ENCODE peak calls at places on chromosome 22, in eight cellular contexts. M is RWPE2, I is AG08395, V is substantia nigra, C is PC-9, D is NCI-H2081, X is NAMALWA, P is left kidney. F is an unnamed sample.

GRCh38 chr22:37167176-37167980 is 17.7 kb upstream of the IL2RB start:
- DNase-seq in V (no peak), C (no peak), I (no peak), M (peak; percentile 44), P (no peak), D (no peak), X (no peak), F (no peak)

GRCh38 chr22:28674121-28674563 is 5.5 kb downstream of the TTC28 start:
- DNase-seq in C (peak; percentile 17), X (peak; percentile 72), M (no peak), D (no peak), V (no peak), I (peak; percentile 35), P (peak; percentile 9), F (no peak)

GRCh38 chr22:20130739-20131592 is 638 bp upstream of the ZDHHC8 start:
- DNase-seq in I (peak; percentile 91), X (no peak), M (no peak), C (peak; percentile 60), D (peak; percentile 54), P (peak; percentile 92), V (peak; percentile 78), F (peak; percentile 59)

GRCh38 chr22:44582016-44582415 is 84.0 kb upstream of the RTL6 start:
- DNase-seq in D (no peak), C (no peak), I (no peak), X (no peak), P (no peak), M (peak; percentile 47), V (no peak), F (no peak)

GRCh38 chr22:33350961-33351360 is 292.8 kb upstream of the SYN3 start:
- DNase-seq in I (no peak), D (no peak), M (no peak), X (no peak), C (no peak), P (no peak), V (no peak), F (no peak)

GRCh38 chr22:33539902-33540751 is 380.1 kb downstream of the LARGE1 start:
- DNase-seq in V (peak; percentile 8), C (no peak), I (peak; percentile 39), M (no peak), X (no peak), D (no peak), P (peak; percentile 77), F (no peak)

GRCh38 chr22:46364341-46365165 is 29.0 kb downstream of the TRMU start:
- DNase-seq in P (peak; percentile 20), D (no peak), I (no peak), C (no peak), V (no peak), M (peak; percentile 65), X (peak; percentile 22), F (no peak)

GRCh38 chr22:35838849-35839646 is 121.4 kb downstream of the APOL5 start:
- DNase-seq in X (peak; percentile 36), C (peak; percentile 30), D (peak; percentile 48), I (peak; percentile 44), V (no peak), P (peak; percentile 82), M (no peak), F (peak; percentile 28)

GRCh38 chr22:30201970-30202369 is 44.6 kb downstream of the LIF start:
- DNase-seq in X (no peak), M (no peak), C (no peak), I (no peak), V (no peak), D (no peak), P (no peak), F (no peak)

GRCh38 chr22:46604306-46604690 is 15.9 kb upstream of the GRAMD4 start:
- DNase-seq in I (no peak), M (no peak), P (peak; percentile 34), C (no peak), V (no peak), D (no peak), X (no peak), F (no peak)

GRCh38 chr22:19429950-19430889 is 1.3 kb downstream of the HIRA start:
- DNase-seq in X (peak; percentile 74), M (no peak), V (no peak), I (peak; percentile 47), C (no peak), P (peak; percentile 61), D (peak; percentile 23), F (peak; percentile 22)

GRCh38 chr22:44587004-44587793 is 89.2 kb upstream of the RTL6 start:
- DNase-seq in C (peak; percentile 71), I (no peak), V (no peak), D (peak; percentile 68), P (peak; percentile 96), M (peak; percentile 27), X (no peak), F (no peak)

GRCh38 chr22:27480487-27480886 is 321.1 kb downstream of the MN1 start:
- DNase-seq in M (no peak), P (peak; percentile 79), I (no peak), V (peak; percentile 27), D (peak; percentile 33), C (peak; percentile 13), X (no peak), F (no peak)